ENCODE peak calls at places on chromosomes 13 and 19, in eight cellular contexts. F is NCI-H1930; V is heart right ventricle; J is stimulated activated CD4-positive, alpha-beta T cell treated with anti-CD3 and anti-CD28 coated beads, Interleukin-2, amount 100 ng/mL, for 24 hours; X is AG10803; T is left ventricle myocardium inferior; A is NCI-H1092 treated with DMSO at 0.1 percent for 48 hours; O is progenitor cell of endocrine pancreas. E is an unnamed sample.

GRCh38 chr19:10762656-10763055 is 44.8 kb downstream of the DNM2 start:
- DNase-seq in F (no peak), V (peak), J (peak), X (no peak), T (peak), A (no peak), O (no peak), E (no peak)

GRCh38 chr13:26518433-26519084 is 38.9 kb upstream of the WASF3 start:
- DNase-seq in F (no peak), V (no peak), J (no peak), X (no peak), T (no peak), A (no peak), O (no peak), E (no peak)

GRCh38 chr13:26628706-26629105 is 71.2 kb downstream of the WASF3 start:
- DNase-seq in F (no peak), V (no peak), J (no peak), X (peak), T (no peak), A (no peak), O (no peak), E (no peak)

GRCh38 chr13:33994826-33995502 is 177.0 kb downstream of the RFC3 start:
- DNase-seq in F (no peak), V (no peak), J (no peak), X (peak), T (no peak), A (no peak), O (no peak), E (no peak)

GRCh38 chr13:114063545-114064515 is 68.6 kb downstream of the RASA3 start:
- DNase-seq in F (no peak), V (peak), J (peak), X (peak), T (peak), A (no peak), O (no peak), E (no peak)

GRCh38 chr13:94173312-94173854 is 306.1 kb downstream of the DCT start:
- DNase-seq in F (no peak), V (no peak), J (no peak), X (peak), T (no peak), A (no peak), O (no peak), E (no peak)

GRCh38 chr19:28917661-28918060 is 295.3 kb downstream of the UQCRFS1 start:
- DNase-seq in F (no peak), V (no peak), J (no peak), X (no peak), T (no peak), A (no peak), O (no peak), E (no peak)

GRCh38 chr19:43673702-43674629 is 4.0 kb upstream of the PLAUR start:
- DNase-seq in F (no peak), V (no peak), J (no peak), X (no peak), T (no peak), A (no peak), O (no peak), E (no peak)

GRCh38 chr13:81487151-81487550 is 1146.2 kb upstream of the SPRY2 start:
- DNase-seq in F (no peak), V (no peak), J (no peak), X (no peak), T (no peak), A (peak), O (no peak), E (no peak)

GRCh38 chr13:110387451-110388140 is 80.5 kb downstream of the COL4A2 start:
- DNase-seq in F (no peak), V (peak), J (peak), X (no peak), T (peak), A (no peak), O (no peak), E (no peak)

GRCh38 chr19:53883231-53883661 is 1.2 kb downstream of the PRKCG start:
- DNase-seq in F (no peak), V (no peak), J (no peak), X (no peak), T (no peak), A (no peak), O (no peak), E (no peak)

GRCh38 chr13:27233964-27234363 is 17.4 kb upstream of the RPL21 start:
- DNase-seq in F (no peak), V (no peak), J (no peak), X (no peak), T (no peak), A (no peak), O (no peak), E (no peak)

GRCh38 chr13:77138813-77139212 is 111.9 kb upstream of the FBXL3 start:
- DNase-seq in F (no peak), V (no peak), J (no peak), X (no peak), T (no peak), A (no peak), O (no peak), E (no peak)

GRCh38 chr19:55487884-55488687 is at the start of gene SSC5D:
- DNase-seq in F (no peak), V (peak), J (no peak), X (peak), T (no peak), A (no peak), O (no peak), E (no peak)

GRCh38 chr13:77975358-77976042 is 56.9 kb upstream of the EDNRB start:
- DNase-seq in F (no peak), V (no peak), J (no peak), X (no peak), T (no peak), A (no peak), O (no peak), E (no peak)

GRCh38 chr13:107104631-107105030 is 536.7 kb upstream of the ARGLU1 start:
- DNase-seq in F (no peak), V (no peak), J (no peak), X (peak), T (no peak), A (no peak), O (no peak), E (no peak)

GRCh38 chr13:67186985-67187569 is 43.1 kb downstream of the PCDH9 start:
- DNase-seq in F (no peak), V (no peak), J (no peak), X (no peak), T (no peak), A (no peak), O (no peak), E (no peak)

GRCh38 chr13:66673401-66673800 is 556.7 kb downstream of the PCDH9 start:
- DNase-seq in F (no peak), V (no peak), J (no peak), X (peak), T (no peak), A (no peak), O (no peak), E (no peak)

GRCh38 chr19:8501547-8501946 is 893 bp downstream of the PRAM1 start:
- DNase-seq in F (no peak), V (no peak), J (no peak), X (no peak), T (no peak), A (no peak), O (no peak), E (no peak)

GRCh38 chr13:98099627-98100026 is 43.3 kb upstream of the FARP1 start:
- DNase-seq in F (no peak), V (no peak), J (no peak), X (no peak), T (no peak), A (no peak), O (no peak), E (no peak)

GRCh38 chr13:80033286-80033685 is 307.6 kb downstream of the SPRY2 start:
- DNase-seq in F (no peak), V (no peak), J (no peak), X (no peak), T (no peak), A (no peak), O (no peak), E (no peak)

GRCh38 chr19:2623743-2624142 is 78.8 kb downstream of the GNG7 start:
- DNase-seq in F (no peak), V (no peak), J (no peak), X (no peak), T (no peak), A (no peak), O (no peak), E (no peak)

GRCh38 chr13:21986602-21987001 is 315.7 kb downstream of the FGF9 start:
- DNase-seq in F (no peak), V (peak), J (no peak), X (peak), T (peak), A (no peak), O (no peak), E (no peak)

GRCh38 chr19:4399871-4400768 is at the start of gene SH3GL1:
- DNase-seq in F (peak), V (peak), J (peak), X (peak), T (peak), A (peak), O (peak), E (peak)

GRCh38 chr13:34542321-34542720 is 399.7 kb upstream of the NBEA start:
- DNase-seq in F (no peak), V (no peak), J (no peak), X (no peak), T (no peak), A (no peak), O (no peak), E (no peak)

GRCh38 chr13:109870281-109871017 is 84.1 kb upstream of the IRS2 start:
- DNase-seq in F (no peak), V (no peak), J (no peak), X (no peak), T (no peak), A (no peak), O (no peak), E (no peak)

GRCh38 chr19:19192910-19193423 is 909 bp downstream of the RFXANK start:
- DNase-seq in F (no peak), V (no peak), J (no peak), X (no peak), T (no peak), A (no peak), O (no peak), E (peak)

GRCh38 chr13:62033932-62034331 is 618.3 kb upstream of the PCDH20 start:
- DNase-seq in F (no peak), V (no peak), J (no peak), X (no peak), T (no peak), A (no peak), O (no peak), E (no peak)

GRCh38 chr19:8557637-8558238 is 19.5 kb downstream of the MYO1F start:
- DNase-seq in F (no peak), V (no peak), J (no peak), X (no peak), T (no peak), A (no peak), O (no peak), E (no peak)

GRCh38 chr13:32894589-32895001 is 121.6 kb upstream of the KL start:
- DNase-seq in F (no peak), V (no peak), J (no peak), X (peak), T (no peak), A (no peak), O (no peak), E (no peak)

GRCh38 chr19:13314761-13315160 is 164.6 kb downstream of the IER2 start:
- DNase-seq in F (no peak), V (no peak), J (no peak), X (no peak), T (no peak), A (no peak), O (no peak), E (no peak)

GRCh38 chr19:43469160-43469480 is 3.7 kb upstream of the LYPD3 start:
- DNase-seq in F (no peak), V (no peak), J (no peak), X (peak), T (no peak), A (no peak), O (no peak), E (no peak)

GRCh38 chr13:50130686-50131051 is 115.4 kb downstream of the KCNRG start:
- DNase-seq in F (no peak), V (no peak), J (peak), X (peak), T (peak), A (no peak), O (no peak), E (peak)

GRCh38 chr13:93522486-93522885 is 295.9 kb downstream of the GPC6 start:
- DNase-seq in F (no peak), V (no peak), J (no peak), X (peak), T (no peak), A (no peak), O (no peak), E (no peak)

GRCh38 chr19:49441210-49441959 is at the start of gene SLC17A7:
- DNase-seq in F (no peak), V (peak), J (peak), X (no peak), T (peak), A (no peak), O (no peak), E (peak)

GRCh38 chr13:24066405-24067292 is 93.9 kb upstream of the SPATA13 start:
- DNase-seq in F (no peak), V (no peak), J (no peak), X (no peak), T (no peak), A (no peak), O (no peak), E (no peak)

GRCh38 chr19:10915511-10916091 is 12.8 kb downstream of the YIPF2 start:
- DNase-seq in F (no peak), V (no peak), J (no peak), X (peak), T (no peak), A (no peak), O (no peak), E (no peak)

GRCh38 chr13:73401769-73402168 is 343.0 kb downstream of the KLF5 start:
- DNase-seq in F (no peak), V (no peak), J (no peak), X (no peak), T (no peak), A (no peak), O (no peak), E (no peak)